ENCODE peak calls at places on chromosomes 6 and 20, in ten cellular contexts. O is pons; I is dorsolateral prefrontal cortex; D is hypothalamus; C is Daoy; B is globus pallidus; H is fibroblast of mammary gland; L is GM18507; F is activated CD4-positive, alpha-beta T cell treated with anti-CD3 and anti-CD28 coated beads, Interleukin-2, amount 50 U/mL, for 24 hours; Z is amniotic stem cell. J is an unnamed sample.

GRCh38 chr20:23225407-23226060 is 125.1 kb upstream of the NXT1 start:
- DNase-seq in O (peak; percentile 72), I (no peak), D (no peak), C (peak; percentile 40), B (peak; percentile 26), H (peak; percentile 96), L (no peak), F (no peak), Z (peak; percentile 14), J (no peak)

GRCh38 chr20:58003525-58003924 is 224.9 kb downstream of the ANKRD60 start:
- DNase-seq in O (no peak), I (no peak), D (no peak), C (no peak), B (no peak), H (no peak), L (no peak), F (no peak), Z (no peak), J (no peak)

GRCh38 chr6:108361312-108361932 is 66.6 kb downstream of the AFG1L start:
- DNase-seq in O (no peak), I (no peak), D (no peak), C (no peak), B (no peak), H (peak; percentile 53), L (no peak), F (no peak), Z (no peak), J (no peak)

GRCh38 chr6:39821014-39821738 is 29.0 kb downstream of the DAAM2 start:
- DNase-seq in O (no peak), I (no peak), D (no peak), C (no peak), B (no peak), H (peak; percentile 16), L (no peak), F (no peak), Z (no peak), J (no peak)

GRCh38 chr6:12576389-12576788 is 140.2 kb upstream of the PHACTR1 start:
- DNase-seq in O (no peak), I (no peak), D (no peak), C (no peak), B (no peak), H (peak; percentile 38), L (no peak), F (no peak), Z (peak; percentile 17), J (no peak)

GRCh38 chr6:7590918-7591302 is 912 bp downstream of the SNRNP48 start:
- DNase-seq in O (peak; percentile 22), I (peak; percentile 25), D (no peak), C (peak; percentile 28), B (peak; percentile 11), H (peak; percentile 30), L (no peak), F (no peak), Z (no peak), J (no peak)

GRCh38 chr6:139679516-139680179 is 305.2 kb upstream of the CITED2 start:
- DNase-seq in O (no peak), I (no peak), D (no peak), C (no peak), B (no peak), H (peak; percentile 16), L (no peak), F (no peak), Z (no peak), J (peak; percentile 2)

GRCh38 chr6:100084301-100085161 is 90.5 kb upstream of the MCHR2 start:
- DNase-seq in O (no peak), I (no peak), D (no peak), C (no peak), B (no peak), H (peak; percentile 48), L (no peak), F (no peak), Z (no peak), J (no peak)

GRCh38 chr6:156396791-156397418 is 380.3 kb upstream of the ARID1B start:
- DNase-seq in O (no peak), I (peak; percentile 7), D (no peak), C (no peak), B (no peak), H (no peak), L (no peak), F (no peak), Z (no peak), J (no peak)

GRCh38 chr6:163741743-163742363 is 327.3 kb downstream of the QKI start:
- DNase-seq in O (no peak), I (no peak), D (no peak), C (no peak), B (no peak), H (no peak), L (no peak), F (no peak), Z (no peak), J (no peak)

GRCh38 chr6:142946924-142947701 is 2.1 kb upstream of the HIVEP2 start:
- DNase-seq in O (peak; percentile 78), I (peak; percentile 69), D (peak; percentile 69), C (peak; percentile 79), B (peak; percentile 79), H (peak; percentile 77), L (peak; percentile 46), F (peak; percentile 60), Z (peak; percentile 37), J (no peak)

GRCh38 chr6:152721956-152722355 is 24.3 kb downstream of the MYCT1 start:
- DNase-seq in O (no peak), I (no peak), D (no peak), C (no peak), B (no peak), H (no peak), L (no peak), F (no peak), Z (no peak), J (no peak)

GRCh38 chr20:38181207-38181693 is 16.2 kb upstream of the TGM2 start:
- DNase-seq in O (no peak), I (no peak), D (no peak), C (peak; percentile 55), B (no peak), H (no peak), L (no peak), F (no peak), Z (no peak), J (no peak)

GRCh38 chr6:166928644-166929515 is 27.5 kb downstream of the RNASET2 start:
- DNase-seq in O (no peak), I (no peak), D (no peak), C (no peak), B (no peak), H (no peak), L (no peak), F (no peak), Z (no peak), J (no peak)

GRCh38 chr6:38173909-38174308 is 354.4 kb downstream of the ZFAND3 start:
- DNase-seq in O (no peak), I (no peak), D (no peak), C (no peak), B (no peak), H (no peak), L (no peak), F (no peak), Z (no peak), J (no peak)

GRCh38 chr20:57135875-57136274 is 130.6 kb downstream of the BMP7 start:
- DNase-seq in O (no peak), I (no peak), D (no peak), C (peak; percentile 20), B (no peak), H (no peak), L (no peak), F (no peak), Z (no peak), J (no peak)

GRCh38 chr6:70668499-70668812 is 773 bp downstream of the SMAP1 start:
- DNase-seq in O (no peak), I (peak; percentile 38), D (no peak), C (no peak), B (no peak), H (no peak), L (no peak), F (no peak), Z (no peak), J (no peak)

GRCh38 chr20:62864207-62864606 is 2.6 kb upstream of the TCFL5 start:
- DNase-seq in O (no peak), I (no peak), D (no peak), C (no peak), B (no peak), H (no peak), L (no peak), F (no peak), Z (no peak), J (no peak)

GRCh38 chr6:136429264-136429663 is 121.0 kb downstream of the MAP7 start:
- DNase-seq in O (peak; percentile 72), I (no peak), D (no peak), C (no peak), B (no peak), H (no peak), L (no peak), F (no peak), Z (no peak), J (no peak)

GRCh38 chr6:159151266-159151855 is 17.8 kb upstream of the FNDC1 start:
- DNase-seq in O (peak; percentile 55), I (peak; percentile 39), D (no peak), C (peak; percentile 60), B (peak; percentile 18), H (peak; percentile 58), L (no peak), F (no peak), Z (peak; percentile 21), J (no peak)

GRCh38 chr6:34745277-34746103 is 11.8 kb upstream of the SNRPC start:
- DNase-seq in O (no peak), I (no peak), D (no peak), C (peak; percentile 67), B (no peak), H (no peak), L (no peak), F (no peak), Z (no peak), J (no peak)

GRCh38 chr20:10672579-10673127 is 1.1 kb downstream of the JAG1 start:
- DNase-seq in O (no peak), I (no peak), D (peak; percentile 16), C (peak; percentile 66), B (no peak), H (peak; percentile 66), L (no peak), F (no peak), Z (no peak), J (no peak)

GRCh38 chr20:53238121-53238660 is 266.0 kb downstream of the TSHZ2 start:
- DNase-seq in O (no peak), I (no peak), D (no peak), C (no peak), B (no peak), H (peak; percentile 37), L (no peak), F (no peak), Z (no peak), J (no peak)

GRCh38 chr6:50714487-50715379 is 1.4 kb downstream of the TFAP2D start:
- DNase-seq in O (no peak), I (no peak), D (no peak), C (no peak), B (no peak), H (no peak), L (no peak), F (no peak), Z (no peak), J (no peak)

GRCh38 chr20:2658414-2659354 is 5.3 kb downstream of the IDH3B start:
- DNase-seq in O (no peak), I (no peak), D (no peak), C (peak; percentile 31), B (no peak), H (peak; percentile 15), L (no peak), F (no peak), Z (no peak), J (no peak)

GRCh38 chr6:2127484-2127911 is 117.9 kb downstream of the GMDS start:
- DNase-seq in O (no peak), I (no peak), D (no peak), C (no peak), B (no peak), H (no peak), L (no peak), F (peak; percentile 22), Z (no peak), J (peak; percentile 85)

GRCh38 chr6:160431231-160431630 is 83.1 kb downstream of the SLC22A3 start:
- DNase-seq in O (no peak), I (no peak), D (no peak), C (no peak), B (peak; percentile 23), H (peak; percentile 99), L (no peak), F (no peak), Z (no peak), J (no peak)

GRCh38 chr20:21936261-21936660 is 230.8 kb downstream of the PAX1 start:
- DNase-seq in O (no peak), I (no peak), D (no peak), C (no peak), B (no peak), H (no peak), L (no peak), F (no peak), Z (no peak), J (no peak)